ENCODE peak calls at places on chromosomes 3 and 15, in five cellular contexts. E, P, M, F and T are unnamed samples.
A peak's percentile ranks its signal among the peaks of the same experiment; 100 is the strongest.

GRCh38 chr3:29171583-29171990 is 109.3 kb upstream of the RBMS3 start:
- DNase-seq in E (no peak), P (no peak), M (no peak), F (no peak), T (no peak)

GRCh38 chr3:52388933-52389332 is 56.0 kb downstream of the SEMA3G start:
- DNase-seq in E (no peak), P (no peak), M (no peak), F (no peak), T (no peak)

GRCh38 chr3:182028081-182028480 is 316.4 kb downstream of the SOX2 start:
- DNase-seq in E (no peak), P (no peak), M (no peak), F (no peak), T (no peak)

GRCh38 chr15:51119120-51119519 is 24.4 kb upstream of the TNFAIP8L3 start:
- DNase-seq in E (no peak), P (no peak), M (no peak), F (no peak), T (no peak)

GRCh38 chr3:152557302-152557999 is 277.5 kb upstream of the P2RY1 start:
- DNase-seq in E (no peak), P (no peak), M (no peak), F (no peak), T (no peak)

GRCh38 chr3:30308131-30308530 is 298.3 kb upstream of the TGFBR2 start:
- DNase-seq in E (no peak), P (peak; percentile 50), M (no peak), F (peak; percentile 53), T (no peak)

GRCh38 chr3:141020139-141020940 is 30.8 kb upstream of the SPSB4 start:
- DNase-seq in E (no peak), P (peak; percentile 11), M (no peak), F (no peak), T (no peak)

GRCh38 chr3:127448161-127448561 is 142.4 kb downstream of the TPRA1 start:
- DNase-seq in E (no peak), P (no peak), M (no peak), F (no peak), T (no peak)

GRCh38 chr3:66419053-66419440 is 81.8 kb downstream of the LRIG1 start:
- DNase-seq in E (peak; percentile 58), P (no peak), M (no peak), F (no peak), T (no peak)

GRCh38 chr3:52213005-52213404 is 12.4 kb downstream of the TLR9 start:
- DNase-seq in E (no peak), P (no peak), M (no peak), F (no peak), T (no peak)

GRCh38 chr3:119681279-119681678 is 4.1 kb upstream of the COX17 start:
- DNase-seq in E (no peak), P (no peak), M (no peak), F (peak; percentile 67), T (no peak)

GRCh38 chr3:58236527-58237237 is 910 bp upstream of the ABHD6 start:
- DNase-seq in E (no peak), P (no peak), M (peak; percentile 14), F (no peak), T (peak; percentile 62)

GRCh38 chr3:169144691-169145090 is 518.8 kb downstream of the MECOM start:
- DNase-seq in E (no peak), P (no peak), M (no peak), F (no peak), T (no peak)

GRCh38 chr3:111012388-111013248 is 59.0 kb upstream of the NECTIN3 start:
- DNase-seq in E (no peak), P (no peak), M (no peak), F (no peak), T (no peak)

GRCh38 chr15:52730163-52730562 is 51.0 kb upstream of the ATOSA start:
- DNase-seq in E (no peak), P (no peak), M (no peak), F (peak; percentile 61), T (no peak)

GRCh38 chr15:80804970-80805495 is 25.9 kb downstream of the CEMIP start:
- DNase-seq in E (no peak), P (no peak), M (no peak), F (no peak), T (no peak)

GRCh38 chr15:27757050-27757449 is 342.1 kb downstream of the OCA2 start:
- DNase-seq in E (no peak), P (no peak), M (no peak), F (no peak), T (no peak)

GRCh38 chr15:42035362-42035761 is 14.5 kb upstream of the PLA2G4E start:
- DNase-seq in E (no peak), P (no peak), M (no peak), F (no peak), T (peak; percentile 31)

GRCh38 chr15:90869601-90870353 is 1.4 kb downstream of the FURIN start:
- DNase-seq in E (no peak), P (peak; percentile 66), M (peak; percentile 77), F (peak; percentile 52), T (peak; percentile 92)

GRCh38 chr3:54891540-54891897 is 36.3 kb downstream of the LRTM1 start:
- DNase-seq in E (peak; percentile 30), P (peak; percentile 96), M (peak; percentile 78), F (peak; percentile 99), T (peak; percentile 13)

GRCh38 chr3:107938128-107938527 is 152.7 kb downstream of the CD47 start:
- DNase-seq in E (no peak), P (no peak), M (no peak), F (peak; percentile 75), T (no peak)

GRCh38 chr15:90219421-90220141 is 14.2 kb downstream of the CIB1 start:
- DNase-seq in E (peak; percentile 20), P (no peak), M (peak; percentile 53), F (peak; percentile 64), T (no peak)

GRCh38 chr15:43067717-43068461 is 37.9 kb downstream of the UBR1 start:
- DNase-seq in E (no peak), P (peak; percentile 4), M (no peak), F (peak; percentile 28), T (no peak)

GRCh38 chr3:106825962-106826605 is 551.2 kb upstream of the CCDC54 start:
- DNase-seq in E (no peak), P (peak; percentile 65), M (no peak), F (peak; percentile 65), T (no peak)

GRCh38 chr15:64851503-64851840 is 9.8 kb downstream of the PLEKHO2 start:
- DNase-seq in E (no peak), P (no peak), M (no peak), F (peak; percentile 80), T (no peak)